ENCODE peak calls at places on chromosomes 12 and 14, in six cellular contexts. V is GM12865, U is cardiac fibroblast, F is heart right ventricle, M is activated B cell treated with CpG ODN at 0.5 μM for 24 hours, K is spleen. D is an unnamed sample.

GRCh38 chr12:22787557-22787956 is 162.6 kb downstream of the ETNK1 start:
- DNase-seq in V (no peak), U (peak; percentile 0), F (no peak), M (no peak), K (no peak), D (no peak)

GRCh38 chr12:18895540-18895939 is 157.6 kb downstream of the CAPZA3 start:
- DNase-seq in V (no peak), U (no peak), F (no peak), M (no peak), K (no peak), D (no peak)

GRCh38 chr14:64400829-64401459 is 12.8 kb downstream of the MTHFD1 start:
- DNase-seq in V (no peak), U (peak; percentile 46), F (no peak), M (no peak), K (no peak), D (no peak)

GRCh38 chr12:29241821-29242591 is 92.9 kb downstream of the FAR2 start:
- DNase-seq in V (peak; percentile 66), U (peak; percentile 86), F (peak; percentile 32), M (no peak), K (no peak), D (peak; percentile 1)

GRCh38 chr12:108594-108993 is 42.0 kb downstream of the IQSEC3 start:
- DNase-seq in V (no peak), U (peak; percentile 8), F (peak; percentile 34), M (no peak), K (no peak), D (no peak)

GRCh38 chr12:82627799-82628198 is 58.9 kb upstream of the TMTC2 start:
- DNase-seq in V (peak; percentile 53), U (peak; percentile 54), F (no peak), M (no peak), K (no peak), D (peak; percentile 29)

GRCh38 chr12:25835385-25835784 is 123.1 kb upstream of the RASSF8 start:
- DNase-seq in V (no peak), U (no peak), F (no peak), M (no peak), K (no peak), D (no peak)

GRCh38 chr12:65822732-65823480 is 1.4 kb upstream of the HMGA2 start:
- DNase-seq in V (peak; percentile 14), U (peak; percentile 78), F (peak; percentile 3), M (no peak), K (no peak), D (peak; percentile 75)

GRCh38 chr14:98177551-98177950 is 1094.4 kb downstream of the BCL11B start:
- DNase-seq in V (peak; percentile 82), U (no peak), F (no peak), M (no peak), K (no peak), D (no peak)

GRCh38 chr14:92848941-92849340 is 54.8 kb downstream of the GOLGA5 start:
- DNase-seq in V (no peak), U (no peak), F (peak; percentile 13), M (no peak), K (no peak), D (no peak)

GRCh38 chr14:53519137-53519536 is 366.0 kb upstream of the DDHD1 start:
- DNase-seq in V (no peak), U (no peak), F (no peak), M (no peak), K (no peak), D (peak; percentile 77)

GRCh38 chr12:112602150-112602549 is 183.4 kb downstream of the PTPN11 start:
- DNase-seq in V (no peak), U (no peak), F (no peak), M (no peak), K (no peak), D (no peak)

DNA sequence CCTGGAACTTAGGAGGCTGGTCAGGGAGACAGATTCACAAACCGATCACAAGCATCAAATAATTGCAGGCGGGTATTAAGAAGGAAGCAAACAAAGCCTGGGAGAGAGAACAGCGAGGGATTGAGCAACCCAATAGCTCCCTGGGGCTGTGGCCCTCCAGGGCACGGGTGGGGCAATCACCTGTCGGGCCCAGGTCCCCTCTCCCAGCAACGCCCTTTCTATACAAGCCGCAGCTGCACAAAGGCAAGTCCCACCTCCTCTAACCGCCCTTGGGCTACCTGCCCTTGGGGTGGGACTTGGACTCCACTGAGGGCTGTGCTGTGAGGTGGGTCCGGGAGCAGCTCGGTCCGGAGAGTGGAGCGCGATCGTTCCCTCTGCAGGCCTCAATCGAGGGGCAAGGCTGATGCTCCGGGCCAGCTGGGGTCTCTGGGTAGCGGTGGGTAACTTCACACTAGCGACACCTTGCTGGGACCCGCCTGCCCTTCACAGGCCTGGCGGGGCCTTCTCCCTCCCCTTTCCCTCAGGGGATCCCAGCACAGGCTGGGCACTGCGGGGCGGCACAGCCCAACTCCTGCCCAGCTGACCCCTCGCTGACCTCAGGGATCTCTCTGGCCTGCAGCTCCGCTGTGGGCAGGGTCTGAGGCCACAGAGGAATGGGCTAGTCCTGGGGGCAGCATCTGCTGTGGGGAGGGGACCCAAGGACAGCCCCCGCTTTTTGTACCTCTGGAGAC is 8.0 kb downstream of the PHB2 start:
- DNase-seq in V (no peak), U (no peak), F (no peak), M (peak; percentile 26), K (peak; percentile 84), D (no peak)
- TF ChIP-seq CTCF in V (no peak), U (no peak), F (no peak), M (no peak), K (no peak), D (no peak)

DNA sequence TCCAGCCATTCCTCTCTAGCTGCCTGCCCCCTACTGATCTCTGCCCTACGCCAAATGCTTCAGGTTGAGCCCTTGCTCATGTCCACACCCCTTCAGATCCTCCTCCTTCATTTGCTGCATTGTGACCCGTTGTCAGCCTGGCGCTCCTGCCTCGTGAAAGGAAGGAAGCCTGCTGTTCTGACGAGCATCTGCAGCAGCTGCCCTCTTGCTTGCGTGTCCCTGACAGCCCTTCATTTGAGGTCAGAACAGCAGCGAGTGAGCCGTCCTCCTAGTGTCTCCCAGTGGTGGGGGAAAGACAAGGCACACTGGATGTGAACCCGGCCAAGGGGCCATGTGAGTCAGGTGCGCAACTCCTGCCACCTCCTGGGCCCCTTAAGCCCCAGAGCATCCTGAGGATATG is 3.0 kb upstream of the PIANP start:
- DNase-seq in V (peak; percentile 31), U (no peak), F (no peak), M (no peak), K (peak; percentile 67), D (no peak)
- TF ChIP-seq CTCF in V (no peak), U (no peak), F (no peak), M (no peak), K (no peak), D (peak; percentile 18)

DNA sequence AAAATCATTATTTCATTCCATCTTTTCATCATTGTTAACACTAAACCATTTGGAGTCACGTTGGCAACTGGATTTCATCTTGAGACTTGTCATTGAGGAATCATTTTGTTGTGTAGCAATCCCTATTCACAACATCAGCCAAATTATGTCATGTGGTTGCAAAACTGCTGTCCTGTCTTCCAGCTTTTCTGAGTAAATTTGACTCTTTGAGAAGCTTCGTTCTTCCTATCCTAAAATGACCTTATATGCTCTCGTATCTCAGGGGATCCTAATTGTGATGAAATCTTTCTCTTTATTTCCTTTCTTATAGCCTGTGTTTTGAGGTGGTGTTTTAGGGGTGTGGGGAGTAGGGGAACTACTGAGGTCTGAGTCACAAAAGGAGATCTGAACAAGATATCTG is 30.6 kb upstream of the KICS2 start:
- DNase-seq in V (no peak), U (peak; percentile 87), F (no peak), M (no peak), K (no peak), D (no peak)
- TF ChIP-seq CTCF in V (no peak), U (no peak), F (no peak), M (no peak), K (no peak), D (no peak)

DNA sequence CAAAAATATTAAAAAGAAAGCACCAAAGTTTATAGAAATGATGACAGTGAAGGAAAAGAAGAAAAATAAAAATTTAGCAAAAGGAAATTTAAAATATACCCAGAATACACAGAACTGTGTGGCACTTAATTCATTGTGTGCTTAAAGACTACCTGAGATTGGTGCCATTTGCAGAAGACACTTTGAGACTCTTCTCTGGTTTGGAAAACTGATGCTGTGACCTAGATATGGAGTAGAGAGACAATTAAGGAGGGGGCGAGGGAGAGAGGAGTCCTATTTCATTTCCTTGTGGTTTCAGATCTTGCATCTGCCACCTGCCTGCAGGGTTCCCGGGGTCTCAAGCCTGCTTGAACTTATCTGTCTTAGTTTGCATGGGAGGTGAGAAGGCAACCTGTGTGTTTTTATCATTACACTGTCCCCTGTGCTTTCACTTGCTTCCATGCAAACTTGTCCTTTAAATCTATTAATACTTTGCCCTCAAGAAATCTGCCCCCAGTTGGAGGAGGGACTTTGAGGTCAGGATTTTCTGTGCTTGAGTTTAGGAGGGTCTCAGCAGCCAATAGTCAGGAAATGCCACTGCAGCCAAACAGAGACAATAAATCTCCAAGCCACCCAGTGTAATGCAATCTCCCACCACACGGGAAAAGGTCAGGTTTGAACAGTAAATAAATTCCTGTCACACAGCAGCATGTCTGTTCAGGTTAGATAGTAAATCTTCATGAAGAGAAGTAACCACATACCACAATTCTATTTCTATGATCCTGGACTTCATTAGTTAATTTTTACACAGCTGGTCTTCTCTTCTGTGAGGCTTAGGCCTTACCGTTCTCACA is 119.4 kb downstream of the CAND1 start:
- DNase-seq in V (no peak), U (no peak), F (no peak), M (no peak), K (no peak), D (no peak)
- TF ChIP-seq CTCF in V (no peak), U (peak; percentile 36), F (no peak), M (no peak), K (no peak), D (peak; percentile 57)

DNA sequence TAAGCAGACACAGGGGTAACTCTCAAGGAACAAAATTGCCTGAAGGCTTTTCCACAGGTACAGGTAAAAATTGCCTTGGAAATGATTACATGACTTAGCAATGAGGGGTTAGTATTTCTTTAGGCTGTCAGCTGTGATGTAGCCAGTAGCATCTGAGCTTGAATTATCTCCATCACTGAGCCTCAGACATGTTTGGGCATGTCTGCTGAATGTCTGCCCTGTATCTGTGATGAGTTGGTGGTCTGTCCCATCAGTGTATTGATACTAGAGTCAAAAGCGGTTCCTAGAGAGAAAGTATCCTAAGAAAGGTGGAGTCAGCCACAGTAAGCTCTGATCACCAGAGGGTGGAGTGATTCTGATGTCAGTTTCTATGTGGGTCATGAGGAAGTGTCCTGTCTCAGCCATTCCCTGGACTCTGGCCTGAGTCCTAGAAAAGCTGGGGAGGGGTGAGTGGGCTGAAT is 16.2 kb downstream of the AKAP6 start:
- DNase-seq in V (no peak), U (peak; percentile 24), F (no peak), M (no peak), K (no peak), D (no peak)
- TF ChIP-seq CTCF in V (no peak), U (no peak), F (no peak), M (no peak), K (no peak), D (no peak)

GRCh38 chr14:23006544-23007419 is 3.2 kb downstream of the C14orf93 start:
- DNase-seq in V (peak; percentile 99), U (peak; percentile 99), F (peak; percentile 98), M (peak; percentile 90), K (peak; percentile 99), D (peak; percentile 97)
- TF ChIP-seq CTCF in V (peak; percentile 30), U (peak; percentile 40), F (no peak), M (no peak), K (peak; percentile 35), D (peak; percentile 55)

DNA sequence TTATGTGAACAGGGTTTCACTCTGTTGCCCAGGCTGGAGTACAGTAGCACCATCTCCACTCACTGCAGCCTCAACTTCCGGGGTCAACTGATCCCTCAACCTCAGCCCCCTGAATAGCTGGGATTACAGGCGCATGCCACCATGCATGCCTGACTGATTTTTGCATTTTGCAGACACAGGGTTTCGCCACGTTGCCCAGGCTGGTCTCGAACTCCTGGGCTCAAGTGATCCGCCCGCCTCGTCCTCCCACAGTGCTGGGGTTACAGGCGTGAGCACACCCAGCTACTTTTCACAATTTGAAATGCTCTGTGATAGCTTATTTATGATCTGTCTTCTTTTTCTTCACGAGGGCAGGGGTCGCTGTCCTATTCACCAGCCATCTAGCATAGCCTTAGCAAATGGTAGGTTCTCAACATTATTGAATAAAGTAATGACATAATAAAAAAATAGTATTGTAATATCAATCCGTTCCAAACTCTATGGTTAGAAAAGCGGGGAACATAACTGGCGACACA is 484 bp upstream of the DDX47 start:
- DNase-seq in V (no peak), U (no peak), F (no peak), M (no peak), K (peak; percentile 82), D (no peak)
- TF ChIP-seq CTCF in V (no peak), U (no peak), F (no peak), M (no peak), K (no peak), D (no peak)